ENCODE peak calls at places on chromosomes 16 and 17, in nine cellular contexts. One of them, this sample, is unnamed.

GRCh38 chr17:66676421-66676820 is 158.5 kb upstream of the CACNG5 start:
- DNase-seq in tibial nerve: no peak
- DNase-seq in esophagus muscularis mucosa: no peak
- DNase-seq in breast epithelium: peak
- DNase-seq in sigmoid colon: no peak
- DNase-seq in body of pancreas: peak
- DNase-seq in Peyer's patch: peak
- DNase-seq in transverse colon: peak
- DNase-seq in adrenal gland: peak
- DNase-seq in this sample: no peak

GRCh38 chr16:54282202-54282922 is 4.2 kb downstream of the IRX3 start:
- DNase-seq in tibial nerve: no peak
- DNase-seq in esophagus muscularis mucosa: no peak
- DNase-seq in breast epithelium: peak
- DNase-seq in sigmoid colon: no peak
- DNase-seq in body of pancreas: peak
- DNase-seq in Peyer's patch: peak
- DNase-seq in transverse colon: peak
- DNase-seq in adrenal gland: peak
- DNase-seq in this sample: peak

GRCh38 chr17:4340914-4341615 is 25.4 kb downstream of the UBE2G1 start:
- DNase-seq in tibial nerve: no peak
- DNase-seq in esophagus muscularis mucosa: no peak
- DNase-seq in breast epithelium: no peak
- DNase-seq in sigmoid colon: no peak
- DNase-seq in body of pancreas: no peak
- DNase-seq in Peyer's patch: no peak
- DNase-seq in transverse colon: no peak
- DNase-seq in adrenal gland: no peak
- DNase-seq in this sample: no peak

GRCh38 chr17:55219939-55220338 is 44.8 kb upstream of the HLF start:
- DNase-seq in tibial nerve: no peak
- DNase-seq in esophagus muscularis mucosa: peak
- DNase-seq in breast epithelium: no peak
- DNase-seq in sigmoid colon: no peak
- DNase-seq in body of pancreas: no peak
- DNase-seq in Peyer's patch: no peak
- DNase-seq in transverse colon: no peak
- DNase-seq in adrenal gland: no peak
- DNase-seq in this sample: no peak

GRCh38 chr16:23959069-23959800 is 123.5 kb downstream of the PRKCB start:
- DNase-seq in tibial nerve: no peak
- DNase-seq in esophagus muscularis mucosa: no peak
- DNase-seq in breast epithelium: no peak
- DNase-seq in sigmoid colon: no peak
- DNase-seq in body of pancreas: peak
- DNase-seq in Peyer's patch: no peak
- DNase-seq in transverse colon: no peak
- DNase-seq in adrenal gland: no peak
- DNase-seq in this sample: peak

GRCh38 chr17:9566067-9566466 is 9.6 kb downstream of the STX8 start:
- DNase-seq in tibial nerve: no peak
- DNase-seq in esophagus muscularis mucosa: no peak
- DNase-seq in breast epithelium: no peak
- DNase-seq in sigmoid colon: no peak
- DNase-seq in body of pancreas: no peak
- DNase-seq in Peyer's patch: no peak
- DNase-seq in transverse colon: no peak
- DNase-seq in adrenal gland: no peak
- DNase-seq in this sample: no peak

GRCh38 chr17:29836643-29837042 is 93.4 kb downstream of the SSH2 start:
- DNase-seq in tibial nerve: no peak
- DNase-seq in esophagus muscularis mucosa: no peak
- DNase-seq in breast epithelium: no peak
- DNase-seq in sigmoid colon: no peak
- DNase-seq in body of pancreas: no peak
- DNase-seq in Peyer's patch: no peak
- DNase-seq in transverse colon: no peak
- DNase-seq in adrenal gland: no peak
- DNase-seq in this sample: no peak

GRCh38 chr17:28707339-28707720 is 4.4 kb downstream of the PROCA1 start:
- DNase-seq in tibial nerve: no peak
- DNase-seq in esophagus muscularis mucosa: no peak
- DNase-seq in breast epithelium: no peak
- DNase-seq in sigmoid colon: no peak
- DNase-seq in body of pancreas: no peak
- DNase-seq in Peyer's patch: no peak
- DNase-seq in transverse colon: no peak
- DNase-seq in adrenal gland: no peak
- DNase-seq in this sample: no peak

GRCh38 chr16:84950906-84951305 is 60.4 kb downstream of the ZDHHC7 start:
- DNase-seq in tibial nerve: no peak
- DNase-seq in esophagus muscularis mucosa: no peak
- DNase-seq in breast epithelium: no peak
- DNase-seq in sigmoid colon: no peak
- DNase-seq in body of pancreas: no peak
- DNase-seq in Peyer's patch: no peak
- DNase-seq in transverse colon: no peak
- DNase-seq in adrenal gland: no peak
- DNase-seq in this sample: no peak

GRCh38 chr17:72535346-72535745 is 414.5 kb downstream of the SOX9 start:
- DNase-seq in tibial nerve: no peak
- DNase-seq in esophagus muscularis mucosa: no peak
- DNase-seq in breast epithelium: no peak
- DNase-seq in sigmoid colon: no peak
- DNase-seq in body of pancreas: no peak
- DNase-seq in Peyer's patch: no peak
- DNase-seq in transverse colon: no peak
- DNase-seq in adrenal gland: no peak
- DNase-seq in this sample: no peak

GRCh38 chr17:80605326-80606066 is 60.9 kb downstream of the RPTOR start:
- DNase-seq in tibial nerve: no peak
- DNase-seq in esophagus muscularis mucosa: no peak
- DNase-seq in breast epithelium: no peak
- DNase-seq in sigmoid colon: no peak
- DNase-seq in body of pancreas: no peak
- DNase-seq in Peyer's patch: no peak
- DNase-seq in transverse colon: no peak
- DNase-seq in adrenal gland: peak
- DNase-seq in this sample: no peak

GRCh38 chr16:4915226-4915761 is 21.7 kb downstream of the PPL start:
- DNase-seq in tibial nerve: no peak
- DNase-seq in esophagus muscularis mucosa: no peak
- DNase-seq in breast epithelium: no peak
- DNase-seq in sigmoid colon: peak
- DNase-seq in body of pancreas: no peak
- DNase-seq in Peyer's patch: no peak
- DNase-seq in transverse colon: no peak
- DNase-seq in adrenal gland: peak
- DNase-seq in this sample: no peak

DNA sequence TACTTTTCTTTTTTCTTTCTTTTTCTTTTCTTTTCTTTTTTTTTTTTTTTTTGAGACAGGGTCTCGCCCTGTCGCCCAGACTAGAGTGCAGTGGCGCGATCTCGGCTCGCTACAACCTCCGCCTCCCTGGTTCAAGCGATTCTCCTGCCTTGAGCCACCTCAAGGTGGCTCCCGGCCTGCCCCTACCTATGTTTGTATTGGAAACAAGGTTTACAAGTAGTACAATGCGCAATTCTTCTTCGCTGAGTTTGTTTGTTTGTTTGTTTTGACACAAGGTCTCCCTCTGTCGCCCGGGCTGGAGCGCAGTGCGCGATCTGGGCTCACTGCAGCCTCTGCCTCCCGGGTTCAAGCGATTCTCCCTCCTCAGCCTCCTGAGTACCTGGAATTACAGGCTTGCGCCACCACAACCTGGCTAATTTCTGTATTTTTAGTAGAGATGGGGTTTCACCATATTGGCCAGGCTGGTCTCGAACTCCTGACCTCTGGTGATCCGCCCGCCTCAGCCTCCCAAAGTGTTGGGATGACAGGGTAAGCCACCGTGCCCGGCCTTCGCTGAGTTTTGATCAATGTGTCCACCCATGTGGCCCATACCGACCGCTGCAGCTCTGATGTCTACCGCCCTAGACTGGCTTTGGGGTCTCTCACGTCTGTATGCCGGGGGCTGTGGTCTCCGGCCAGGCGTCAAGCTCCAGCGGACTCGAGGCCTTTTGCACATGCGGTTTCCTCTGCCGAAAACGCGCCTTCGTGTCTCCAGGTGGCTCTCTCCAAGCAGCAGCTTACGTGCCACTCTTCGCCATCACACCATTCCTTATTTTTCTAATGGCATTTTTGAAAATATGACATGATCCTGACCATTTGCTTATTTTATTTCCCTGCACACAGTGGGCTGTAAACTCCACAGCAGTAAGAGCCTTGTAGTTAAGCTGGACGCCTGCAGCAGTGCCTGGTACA is 1.1 kb upstream of the YBX2 start:
- DNase-seq in tibial nerve: no peak
- DNase-seq in esophagus muscularis mucosa: no peak
- DNase-seq in breast epithelium: no peak
- DNase-seq in sigmoid colon: no peak
- DNase-seq in body of pancreas: no peak
- DNase-seq in Peyer's patch: no peak
- DNase-seq in transverse colon: no peak
- DNase-seq in adrenal gland: no peak
- DNase-seq in this sample: no peak
- TF ChIP-seq POLR2A in tibial nerve: no peak
- TF ChIP-seq POLR2A in esophagus muscularis mucosa: no peak
- TF ChIP-seq POLR2A in breast epithelium: no peak
- TF ChIP-seq POLR2A in sigmoid colon: no peak
- TF ChIP-seq POLR2A in body of pancreas: no peak
- TF ChIP-seq POLR2A in Peyer's patch: no peak
- TF ChIP-seq POLR2A in transverse colon: no peak
- TF ChIP-seq POLR2A in adrenal gland: no peak
- TF ChIP-seq POLR2A in this sample: no peak

GRCh38 chr16:21339269-21339641 is 61.2 kb upstream of the CRYM start:
- DNase-seq in tibial nerve: no peak
- DNase-seq in esophagus muscularis mucosa: no peak
- DNase-seq in breast epithelium: no peak
- DNase-seq in sigmoid colon: no peak
- DNase-seq in body of pancreas: no peak
- DNase-seq in Peyer's patch: no peak
- DNase-seq in transverse colon: no peak
- DNase-seq in adrenal gland: no peak
- DNase-seq in this sample: no peak
- H3K4me3 ChIP-seq in tibial nerve: no peak
- H3K4me3 ChIP-seq in esophagus muscularis mucosa: no peak
- H3K4me3 ChIP-seq in breast epithelium: no peak
- H3K4me3 ChIP-seq in sigmoid colon: no peak
- H3K4me3 ChIP-seq in body of pancreas: no peak
- H3K4me3 ChIP-seq in Peyer's patch: no peak
- H3K4me3 ChIP-seq in transverse colon: no peak
- H3K4me3 ChIP-seq in adrenal gland: no peak
- H3K4me3 ChIP-seq in this sample: no peak

GRCh38 chr16:1613728-1614225 is 1.6 kb downstream of the CRAMP1 start:
- DNase-seq in tibial nerve: no peak
- DNase-seq in esophagus muscularis mucosa: no peak
- DNase-seq in breast epithelium: no peak
- DNase-seq in sigmoid colon: no peak
- DNase-seq in body of pancreas: no peak
- DNase-seq in Peyer's patch: peak
- DNase-seq in transverse colon: peak
- DNase-seq in adrenal gland: no peak
- DNase-seq in this sample: peak

GRCh38 chr16:1612320-1613111 is at the start of gene CRAMP1:
- DNase-seq in tibial nerve: no peak
- DNase-seq in esophagus muscularis mucosa: no peak
- DNase-seq in breast epithelium: no peak
- DNase-seq in sigmoid colon: peak
- DNase-seq in body of pancreas: no peak
- DNase-seq in Peyer's patch: peak
- DNase-seq in transverse colon: peak
- DNase-seq in adrenal gland: no peak
- DNase-seq in this sample: peak

GRCh38 chr16:1610071-1610840 is 1.6 kb downstream of the IFT140 start:
- DNase-seq in tibial nerve: peak
- DNase-seq in esophagus muscularis mucosa: peak
- DNase-seq in breast epithelium: peak
- DNase-seq in sigmoid colon: peak
- DNase-seq in body of pancreas: peak
- DNase-seq in Peyer's patch: peak
- DNase-seq in transverse colon: peak
- DNase-seq in adrenal gland: peak
- DNase-seq in this sample: peak

GRCh38 chr16:1613240-1613639 is 1.1 kb downstream of the CRAMP1 start:
- DNase-seq in tibial nerve: no peak
- DNase-seq in esophagus muscularis mucosa: no peak
- DNase-seq in breast epithelium: no peak
- DNase-seq in sigmoid colon: no peak
- DNase-seq in body of pancreas: no peak
- DNase-seq in Peyer's patch: no peak
- DNase-seq in transverse colon: no peak
- DNase-seq in adrenal gland: no peak
- DNase-seq in this sample: peak

GRCh38 chr16:1610841-1611653 is 825 bp downstream of the IFT140 start:
- DNase-seq in tibial nerve: no peak
- DNase-seq in esophagus muscularis mucosa: no peak
- DNase-seq in breast epithelium: peak
- DNase-seq in sigmoid colon: no peak
- DNase-seq in body of pancreas: no peak
- DNase-seq in Peyer's patch: no peak
- DNase-seq in transverse colon: peak
- DNase-seq in adrenal gland: peak
- DNase-seq in this sample: no peak
- TF ChIP-seq POLR2A in tibial nerve: no peak
- TF ChIP-seq POLR2A in esophagus muscularis mucosa: no peak
- TF ChIP-seq POLR2A in breast epithelium: no peak
- TF ChIP-seq POLR2A in sigmoid colon: no peak
- TF ChIP-seq POLR2A in body of pancreas: no peak
- TF ChIP-seq POLR2A in Peyer's patch: no peak
- TF ChIP-seq POLR2A in transverse colon: no peak
- TF ChIP-seq POLR2A in adrenal gland: peak
- TF ChIP-seq POLR2A in this sample: no peak

DNA sequence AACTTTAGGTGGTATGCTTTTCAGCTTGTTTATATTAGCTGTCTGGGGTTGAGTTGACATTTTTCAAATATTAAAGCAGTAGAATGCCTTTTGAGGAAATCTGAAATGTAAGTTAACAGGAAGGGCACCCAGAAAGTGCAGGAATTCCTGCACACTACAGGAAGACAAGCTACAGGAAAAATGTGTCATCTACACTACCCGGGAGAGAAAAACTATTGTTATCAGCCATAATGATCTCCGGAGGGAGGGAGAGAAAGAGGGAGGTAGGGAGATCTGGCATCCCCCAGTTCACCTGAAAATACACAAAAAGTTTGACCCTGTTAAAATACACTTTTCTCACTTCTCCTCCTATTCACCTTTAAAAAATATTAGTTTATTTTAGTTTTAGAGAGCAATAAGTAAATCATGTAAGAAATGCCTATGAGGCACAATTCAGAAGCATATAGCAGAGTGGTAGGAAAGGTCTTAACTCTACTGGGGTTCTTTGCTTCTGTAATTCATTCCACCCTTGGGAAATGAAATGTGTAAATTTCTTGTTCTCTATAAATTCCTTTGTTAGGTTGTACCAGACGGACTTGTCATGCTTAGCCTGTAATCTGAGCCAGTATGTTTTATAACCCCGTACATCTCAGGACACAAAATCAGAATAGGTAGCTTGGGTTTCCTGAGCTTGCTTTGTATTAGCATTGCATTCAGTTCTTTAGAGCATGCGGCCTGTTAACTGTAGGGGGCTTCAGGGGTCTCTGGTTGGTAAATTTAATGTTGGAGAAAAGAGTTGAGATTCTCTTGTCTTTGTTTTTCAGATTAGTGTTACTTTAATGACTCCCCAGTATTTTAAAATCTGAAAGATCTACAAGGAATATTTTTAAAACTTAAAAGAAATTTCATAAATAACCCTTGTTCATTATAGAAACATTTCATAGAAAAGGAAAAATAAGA is 3.3 kb downstream of the MAP2K6 start:
- DNase-seq in tibial nerve: no peak
- DNase-seq in esophagus muscularis mucosa: no peak
- DNase-seq in breast epithelium: no peak
- DNase-seq in sigmoid colon: no peak
- DNase-seq in body of pancreas: no peak
- DNase-seq in Peyer's patch: no peak
- DNase-seq in transverse colon: no peak
- DNase-seq in adrenal gland: no peak
- DNase-seq in this sample: no peak
- H3K4me3 ChIP-seq in tibial nerve: no peak
- H3K4me3 ChIP-seq in esophagus muscularis mucosa: no peak
- H3K4me3 ChIP-seq in breast epithelium: no peak
- H3K4me3 ChIP-seq in sigmoid colon: no peak
- H3K4me3 ChIP-seq in body of pancreas: no peak
- H3K4me3 ChIP-seq in Peyer's patch: no peak
- H3K4me3 ChIP-seq in transverse colon: no peak
- H3K4me3 ChIP-seq in adrenal gland: no peak
- H3K4me3 ChIP-seq in this sample: no peak